ENCODE peak calls at places on chromosome X, in seven cellular contexts. Q, N, I, L, A, M and S are unnamed samples.

GRCh38 chrX:3295731-3296130 is 50.7 kb downstream of the MXRA5 start:
- DNase-seq in N (no peak), A (peak), L (no peak), I (no peak), Q (no peak), M (no peak), S (peak)

GRCh38 chrX:39736219-39737211 is 361.2 kb downstream of the BCOR start:
- DNase-seq in Q (peak), M (no peak), A (peak), N (no peak), L (no peak), I (no peak), S (peak)

GRCh38 chrX:30183554-30183953 is 31.8 kb upstream of the MAGEB2 start:
- DNase-seq in I (no peak), L (no peak), A (no peak), N (no peak), Q (no peak), M (no peak), S (peak)

GRCh38 chrX:63361494-63361893 is 10.4 kb upstream of the SPIN4 start:
- DNase-seq in A (no peak), Q (no peak), I (no peak), M (no peak), N (no peak), L (no peak), S (no peak)

GRCh38 chrX:19814240-19814639 is 73.2 kb downstream of the SH3KBP1 start:
- DNase-seq in Q (no peak), L (no peak), N (no peak), M (no peak), A (no peak), I (no peak), S (no peak)

GRCh38 chrX:69501433-69501832 is 2.7 kb upstream of the NALF2 start:
- DNase-seq in M (no peak), A (peak), Q (no peak), I (peak), L (no peak), N (no peak), S (peak)

GRCh38 chrX:44317196-44317595 is 26.3 kb downstream of the EFHC2 start:
- DNase-seq in Q (no peak), M (no peak), A (no peak), L (no peak), N (no peak), I (no peak), S (peak)

GRCh38 chrX:55867254-55867653 is 149.7 kb downstream of the RRAGB start:
- DNase-seq in N (no peak), Q (no peak), M (peak), A (peak), I (peak), L (no peak), S (peak)

GRCh38 chrX:119482497-119483480 is 14.5 kb downstream of the SLC25A5 start:
- DNase-seq in Q (no peak), N (peak), I (peak), M (peak), L (no peak), A (peak), S (peak)

GRCh38 chrX:148665001-148665400 is 164.6 kb downstream of the AFF2 start:
- DNase-seq in L (no peak), M (no peak), I (no peak), N (no peak), Q (no peak), A (no peak), S (no peak)

GRCh38 chrX:46381630-46382029 is 163.6 kb downstream of the ZNF674 start:
- DNase-seq in Q (no peak), M (peak), I (peak), N (peak), L (no peak), A (peak), S (peak)

GRCh38 chrX:107014927-107015326 is 14.9 kb upstream of the MORC4 start:
- DNase-seq in M (no peak), A (peak), N (no peak), I (no peak), L (no peak), Q (no peak), S (no peak)

GRCh38 chrX:2696698-2697215 is 5.7 kb downstream of the CD99 start:
- DNase-seq in A (peak), Q (no peak), I (no peak), L (no peak), N (no peak), M (peak), S (peak)

GRCh38 chrX:68824565-68825125 is 4.2 kb upstream of the EFNB1 start:
- DNase-seq in A (no peak), I (no peak), Q (peak), N (no peak), M (no peak), L (no peak), S (no peak)

GRCh38 chrX:20857746-20858145 is 516.5 kb upstream of the CNKSR2 start:
- DNase-seq in L (no peak), N (no peak), Q (no peak), I (no peak), M (no peak), A (peak), S (peak)

GRCh38 chrX:10401239-10401638 is 219.1 kb downstream of the MID1 start:
- DNase-seq in Q (no peak), N (no peak), A (peak), L (no peak), M (no peak), I (no peak), S (no peak)

GRCh38 chrX:130347336-130347735 is 7.6 kb downstream of the SLC25A14 start:
- DNase-seq in L (no peak), N (no peak), M (no peak), A (no peak), I (no peak), Q (no peak), S (no peak)

GRCh38 chrX:124211312-124211942 is 121.0 kb upstream of the TEX13D start:
- DNase-seq in Q (no peak), I (peak), N (no peak), L (no peak), M (peak), A (peak), S (peak)

GRCh38 chrX:134760671-134761070 is 102.4 kb upstream of the PLAC1 start:
- DNase-seq in M (no peak), L (no peak), N (no peak), Q (no peak), A (peak), I (no peak), S (no peak)

GRCh38 chrX:107713205-107714195 is 62.1 kb downstream of the TSC22D3 start:
- DNase-seq in N (no peak), M (no peak), A (peak), L (no peak), Q (no peak), I (no peak), S (no peak)

GRCh38 chrX:153944140-153944799 is at the start of gene RENBP:
- DNase-seq in Q (no peak), I (peak), N (no peak), M (peak), A (no peak), L (no peak), S (no peak)

GRCh38 chrX:51182545-51182944 is 150.1 kb upstream of the NUDT10 start:
- DNase-seq in N (no peak), I (no peak), Q (no peak), L (no peak), A (no peak), M (no peak), S (no peak)

GRCh38 chrX:17590892-17591740 is 146.2 kb upstream of the SCML1 start:
- DNase-seq in A (peak), L (no peak), Q (no peak), I (peak), N (no peak), M (peak), S (peak)

GRCh38 chrX:70455366-70456202 is 10.9 kb downstream of the DLG3 start:
- DNase-seq in A (no peak), N (no peak), Q (no peak), L (no peak), M (no peak), I (no peak), S (no peak)

GRCh38 chrX:20265726-20266681 is 705 bp downstream of the RPS6KA3 start:
- DNase-seq in L (no peak), I (peak), M (peak), Q (no peak), N (no peak), A (no peak), S (peak)

GRCh38 chrX:77347572-77347971 is 99.6 kb upstream of the FGF16 start:
- DNase-seq in I (no peak), A (no peak), L (no peak), M (no peak), N (no peak), Q (no peak), S (no peak)

GRCh38 chrX:9495496-9495895 is 30.6 kb downstream of the TBL1X start:
- DNase-seq in A (no peak), Q (no peak), N (no peak), I (no peak), L (no peak), M (no peak), S (peak)

GRCh38 chrX:54640721-54641120 is 110.7 kb downstream of the GNL3L start:
- DNase-seq in I (no peak), M (no peak), Q (no peak), L (no peak), A (peak), N (no peak), S (peak)

GRCh38 chrX:139881130-139881529 is 51.7 kb downstream of the ATP11C start:
- DNase-seq in I (no peak), L (no peak), M (no peak), Q (no peak), N (no peak), A (peak), S (peak)

GRCh38 chrX:2596050-2596449 is 95.0 kb upstream of the CD99 start:
- DNase-seq in I (no peak), M (no peak), Q (no peak), A (peak), N (no peak), L (no peak), S (no peak)

GRCh38 chrX:120242807-120243206 is 7.8 kb upstream of the ZBTB33 start:
- DNase-seq in L (no peak), I (no peak), A (no peak), M (no peak), N (no peak), Q (no peak), S (no peak)

GRCh38 chrX:4622768-4623167 is 909.3 kb upstream of the PRKX start:
- DNase-seq in N (no peak), A (no peak), M (no peak), L (no peak), Q (no peak), I (no peak), S (no peak)

GRCh38 chrX:129193357-129193756 is 329.9 kb downstream of the SMARCA1 start:
- DNase-seq in M (no peak), A (no peak), I (no peak), Q (no peak), L (no peak), N (no peak), S (no peak)

GRCh38 chrX:31656013-31656412 is 584.2 kb upstream of the FTHL17 start:
- DNase-seq in I (no peak), N (no peak), A (peak), Q (no peak), M (no peak), L (no peak), S (no peak)

GRCh38 chrX:30561191-30561590 is 16.4 kb downstream of the TASL start:
- DNase-seq in M (no peak), N (no peak), L (no peak), Q (no peak), A (no peak), I (peak), S (no peak)

GRCh38 chrX:37871626-37872302 is 24.4 kb upstream of the DYNLT3 start:
- DNase-seq in I (no peak), Q (no peak), N (no peak), L (no peak), M (no peak), A (peak), S (peak)

GRCh38 chrX:82627568-82627967 is 880.5 kb upstream of the POU3F4 start:
- DNase-seq in M (no peak), L (no peak), I (no peak), N (no peak), A (no peak), Q (no peak), S (no peak)

GRCh38 chrX:71366674-71367256 is 608 bp downstream of the TAF1 start:
- DNase-seq in I (peak), Q (no peak), A (no peak), M (peak), L (no peak), N (no peak), S (peak)